ENCODE peak calls at places on chromosome X, in five cellular contexts. R is PC-3, H is endodermal cell, J is psoas muscle, V is cardiac muscle cell. T is an unnamed sample. For H3K36me3, the result is how much of the 10 kb centered on the place peaks cover.

GRCh38 chrX:18995216-18995615 is 11.3 kb upstream of the PHKA2 start:
- DNase-seq in V (peak), H (no peak), R (peak), J (no peak), T (no peak)

GRCh38 chrX:10235851-10236250 is 79.1 kb downstream of the CLCN4 start:
- DNase-seq in V (peak), H (no peak), R (no peak), J (no peak), T (no peak)

GRCh38 chrX:72676465-72676864 is 37.6 kb downstream of the PHKA1 start:
- DNase-seq in R (peak), H (no peak), V (no peak), J (no peak), T (no peak)

GRCh38 chrX:19578956-19579355 is 63.6 kb upstream of the MAP3K15 start:
- DNase-seq in V (peak), H (no peak), R (no peak), J (no peak), T (no peak)

GRCh38 chrX:2928583-2929434 is at the start of gene ARSD:
- DNase-seq in V (peak), J (peak), R (peak), H (peak), T (peak)

GRCh38 chrX:149881081-149881711 is at the start of gene MAGEA8:
- DNase-seq in R (no peak), J (no peak), V (no peak), H (peak), T (no peak)

GRCh38 chrX:88883205-88883604 is 136.2 kb downstream of the CPXCR1 start:
- DNase-seq in H (no peak), V (no peak), R (peak), J (no peak), T (no peak)

GRCh38 chrX:15903186-15903681 is 48.6 kb upstream of the AP1S2 start:
- DNase-seq in H (no peak), R (no peak), V (no peak), J (no peak), T (no peak)

GRCh38 chrX:134512566-134512965 is 52.6 kb downstream of the HPRT1 start:
- DNase-seq in R (peak), V (peak), J (no peak), H (no peak), T (no peak)

GRCh38 chrX:17443546-17443945 is 68.5 kb downstream of the NHS start:
- DNase-seq in J (no peak), R (no peak), V (peak), H (no peak), T (no peak)

GRCh38 chrX:132612990-132613564 is 124.2 kb upstream of the MBNL3 start:
- DNase-seq in V (peak), J (peak), R (peak), H (peak), T (no peak)

GRCh38 chrX:13013353-13014110 is 30.9 kb downstream of the FAM9C start:
- DNase-seq in R (no peak), H (no peak), J (no peak), V (peak), T (no peak)

GRCh38 chrX:154363706-154364439 is 10.6 kb downstream of the FLNA start:
- DNase-seq in R (no peak), V (no peak), H (no peak), J (no peak), T (no peak)

GRCh38 chrX:15947648-15948317 is 93.2 kb upstream of the AP1S2 start:
- DNase-seq in V (peak), H (peak), J (no peak), R (peak), T (no peak)

GRCh38 chrX:110409925-110410324 is 51.3 kb downstream of the RTL9 start:
- DNase-seq in R (peak), H (no peak), J (no peak), V (no peak), T (no peak)

GRCh38 chrX:10569946-10570345 is 50.4 kb downstream of the MID1 start:
- DNase-seq in J (no peak), R (no peak), H (no peak), V (peak), T (no peak)

GRCh38 chrX:133608406-133608805 is 193.1 kb upstream of the GPC4 start:
- DNase-seq in V (peak), R (no peak), J (no peak), H (no peak), T (no peak)

GRCh38 chrX:12844319-12844718 is 22.6 kb upstream of the TLR7 start:
- DNase-seq in R (no peak), H (no peak), V (no peak), J (no peak), T (no peak)

GRCh38 chrX:9566150-9566621 is 101.3 kb downstream of the TBL1X start:
- DNase-seq in R (peak), V (peak), H (no peak), J (peak), T (no peak)

GRCh38 chrX:134173541-134174272 is 63.3 kb upstream of the CCDC160 start:
- DNase-seq in V (no peak), R (no peak), J (no peak), H (peak), T (no peak)

GRCh38 chrX:142601792-142602191 is 396.7 kb upstream of the MAGEC2 start:
- DNase-seq in V (no peak), H (no peak), R (no peak), J (no peak), T (no peak)

GRCh38 chrX:397575-397974 is 10.9 kb upstream of the PPP2R3B start:
- DNase-seq in V (peak), J (peak), H (peak), R (no peak), T (no peak)

GRCh38 chrX:100654256-100654655 is 10.3 kb downstream of the SRPX2 start:
- DNase-seq in H (peak), R (peak), J (no peak), V (peak), T (no peak)

GRCh38 chrX:82742351-82742750 is 765.7 kb upstream of the POU3F4 start:
- DNase-seq in V (no peak), J (no peak), H (no peak), R (no peak), T (no peak)

GRCh38 chrX:69503835-69504625 is at the start of gene NALF2:
- DNase-seq in H (peak), R (peak), V (peak), J (peak), T (no peak)

GRCh38 chrX:20571611-20572010 is 304.9 kb upstream of the RPS6KA3 start:
- DNase-seq in J (no peak), R (peak), H (no peak), V (peak), T (no peak)

GRCh38 chrX:106177106-106177981 is 9.2 kb downstream of the PWWP3B start:
- DNase-seq in V (peak), R (no peak), H (peak), J (peak), T (no peak)

GRCh38 chrX:77779695-77780094 is 6.3 kb downstream of the ATRX start:
- DNase-seq in V (no peak), J (no peak), R (no peak), H (no peak), T (no peak)

GRCh38 chrX:41335590-41336331 is 1.8 kb downstream of the DDX3X start:
- DNase-seq in J (no peak), V (no peak), H (no peak), R (peak), T (no peak)

GRCh38 chrX:151870603-151871002 is 42.1 kb upstream of the MAGEA4 start:
- DNase-seq in R (peak), V (peak), H (no peak), J (no peak), T (no peak)

GRCh38 chrX:63740382-63740781 is 44.6 kb downstream of the ARHGEF9 start:
- DNase-seq in J (no peak), H (no peak), V (no peak), R (no peak), T (no peak)

GRCh38 chrX:102599084-102599949 is at the start of gene ARMCX5:
- DNase-seq in V (peak), H (peak), R (peak), J (peak), T (peak)

GRCh38 chrX:118634336-118634735 is 93.1 kb upstream of the IL13RA1 start:
- DNase-seq in R (no peak), J (no peak), V (no peak), H (no peak), T (no peak)

GRCh38 chrX:118630843-118631242 is 96.6 kb upstream of the IL13RA1 start:
- DNase-seq in R (no peak), J (no peak), V (no peak), H (no peak), T (no peak)

GRCh38 chrX:118631586-118631985 is 95.8 kb upstream of the IL13RA1 start:
- DNase-seq in V (no peak), H (no peak), J (no peak), R (no peak), T (no peak)

GRCh38 chrX:118632862-118633261 is 94.5 kb upstream of the IL13RA1 start:
- DNase-seq in R (no peak), J (no peak), V (no peak), H (no peak), T (no peak)

GRCh38 chrX:118633530-118633929 is 93.9 kb upstream of the IL13RA1 start:
- DNase-seq in J (no peak), R (no peak), H (no peak), V (no peak), T (no peak)
- H3K36me3 ChIP-seq in J (under half), R (under half), H (under half), V (under half), T (under half)

GRCh38 chrX:57286507-57287251 is at the start of gene FAAH2:
- DNase-seq in J (peak), H (peak), V (no peak), R (peak), T (no peak)
- TF ChIP-seq CTCF in J (no peak), H (peak), V (no peak), R (no peak), T (no peak)

DNA sequence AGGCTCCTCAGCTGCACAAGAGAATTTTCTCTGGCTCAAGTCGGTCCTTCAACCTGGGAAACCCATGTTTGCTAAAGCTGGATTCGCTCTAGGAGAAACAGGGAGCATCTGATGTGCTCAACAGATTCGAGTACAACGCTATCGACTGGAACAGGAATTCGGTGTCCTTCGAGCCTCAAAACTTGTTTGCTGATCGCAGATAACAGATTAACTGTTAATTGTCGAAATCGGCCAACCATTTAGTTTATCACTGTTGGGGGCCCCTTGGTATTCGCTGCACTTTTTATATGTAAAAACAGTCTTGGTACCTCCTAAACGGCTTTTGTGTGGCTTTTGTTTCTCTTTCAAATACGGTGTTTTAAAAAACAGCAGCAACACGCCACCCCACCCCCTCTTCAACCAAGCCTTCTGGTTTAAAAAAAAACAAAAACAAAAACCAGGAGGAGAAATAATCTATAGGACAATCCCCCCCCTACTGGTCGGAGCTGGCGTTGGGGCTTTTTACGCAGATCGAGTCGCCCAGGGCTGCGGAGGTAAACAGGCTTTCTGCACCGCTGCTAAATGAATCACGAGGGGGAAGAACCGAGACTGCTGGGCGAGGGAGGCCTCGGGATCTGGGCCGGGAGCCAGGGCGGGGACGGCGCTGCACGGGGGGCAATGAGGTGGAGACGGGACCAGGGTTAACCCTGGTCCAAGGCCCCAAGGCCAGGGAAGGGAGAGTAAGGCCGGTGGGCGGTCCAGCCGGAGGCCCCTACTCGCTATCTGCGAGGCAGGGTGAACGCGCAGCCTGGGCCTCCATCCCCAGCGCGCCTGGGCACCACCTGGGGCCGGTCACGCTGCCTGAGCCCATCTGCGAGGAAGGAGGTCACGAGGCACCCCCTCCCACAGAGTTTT is 71.7 kb upstream of the BCOR start:
- DNase-seq in R (peak), H (peak), V (peak), J (peak), T (peak)
- H3K4me3 ChIP-seq in R (peak), H (peak), V (no peak), J (no peak), T (no peak)

DNA sequence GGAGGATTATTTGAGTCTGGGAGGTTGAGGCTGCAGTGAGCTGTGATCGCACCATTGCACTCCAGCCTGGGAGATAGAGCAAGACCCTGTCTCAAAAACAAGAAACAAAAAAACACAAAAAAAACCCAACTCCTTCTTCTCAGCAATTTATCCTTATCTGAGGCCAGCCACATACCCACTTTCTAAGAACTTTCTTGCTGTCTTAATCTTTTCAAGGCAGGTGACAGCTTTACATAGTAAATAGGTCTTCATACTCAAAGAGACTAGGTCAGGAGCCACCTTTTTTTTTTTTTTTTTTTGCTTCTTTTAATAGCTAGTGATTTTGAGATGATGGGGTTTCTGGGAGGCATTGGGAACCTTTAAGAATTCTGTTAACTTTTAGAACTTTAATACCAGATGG is 26.1 kb upstream of the ZCCHC13 start:
- DNase-seq in H (no peak), V (no peak), R (no peak), J (no peak), T (no peak)
- H3K36me3 ChIP-seq in H (half or more), V (under half), R (half or more), J (half or more), T (under half)

DNA sequence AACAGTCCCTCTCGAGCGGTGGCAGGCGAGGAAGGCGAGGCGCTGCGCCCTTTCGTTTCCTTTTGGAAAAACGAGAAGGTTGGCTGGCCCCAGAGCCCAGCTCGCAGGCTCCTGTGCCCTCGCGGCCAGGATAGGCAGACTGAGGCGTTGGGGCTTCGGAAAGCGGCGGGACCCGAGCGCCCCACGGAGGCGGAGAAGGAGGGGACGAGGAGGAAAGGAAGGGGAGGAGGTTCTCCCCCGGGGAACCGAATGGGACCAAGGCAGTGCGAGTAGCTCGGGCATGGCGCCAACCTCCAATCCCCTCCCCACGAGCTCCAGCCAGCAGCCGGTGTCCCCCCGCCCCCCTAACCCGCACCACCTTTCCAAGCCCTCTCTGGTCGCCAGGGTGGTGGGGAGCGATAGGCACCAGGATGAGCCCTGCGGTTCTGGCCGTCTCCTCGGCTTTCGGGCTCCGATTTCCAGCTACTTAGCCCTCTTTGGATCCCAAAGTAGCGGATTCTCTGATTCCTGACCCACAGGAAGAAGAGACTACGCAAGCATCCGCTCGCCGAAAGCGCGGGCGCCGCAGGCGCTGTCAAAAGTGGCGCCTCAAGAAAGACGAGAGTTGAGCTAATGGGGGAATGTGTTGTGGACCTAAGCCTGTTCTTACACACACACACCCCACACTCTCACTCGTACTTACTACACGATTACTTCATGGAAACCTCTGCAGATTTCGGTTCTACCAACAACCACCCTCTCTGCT is 15.2 kb upstream of the ZIC3 start:
- DNase-seq in H (peak), V (no peak), J (no peak), R (no peak), T (no peak)
- TF ChIP-seq CTCF in H (no peak), V (no peak), J (no peak), R (no peak), T (no peak)

GRCh38 chrX:108271397-108271787 is 166.8 kb downstream of the COL4A6 start:
- DNase-seq in R (no peak), J (no peak), H (no peak), V (no peak), T (no peak)
- H3K4me3 ChIP-seq in R (no peak), J (no peak), H (no peak), V (no peak), T (no peak)

GRCh38 chrX:130147631-130148030 is 18.0 kb downstream of the AIFM1 start:
- DNase-seq in J (no peak), V (no peak), R (no peak), H (no peak), T (no peak)
- H3K36me3 ChIP-seq in J (half or more), V (under half), R (under half), H (under half), T (under half)

GRCh38 chrX:148380107-148380506 is 120.3 kb upstream of the AFF2 start:
- DNase-seq in J (no peak), V (no peak), H (no peak), R (no peak), T (no peak)
- TF ChIP-seq CTCF in J (no peak), V (no peak), H (no peak), R (no peak), T (no peak)

T was measured in Panc1.